ENCODE peak calls at places on chromosomes 12 and 14, in nine cellular contexts. One of them, this sample, is unnamed.

GRCh38 chr14:20278414-20278813 is 27.3 kb downstream of the TTC5 start:
- DNase-seq in suprapubic skin: no peak
- DNase-seq in GM23338: no peak
- DNase-seq in HCT116: no peak
- DNase-seq in GM12891: no peak
- DNase-seq in SK-N-SH: peak
- DNase-seq in upper lobe of left lung: no peak
- DNase-seq in stomach: no peak
- DNase-seq in transverse colon: no peak
- DNase-seq in this sample: no peak

GRCh38 chr14:73728106-73729014 is 14.2 kb upstream of the PNMA1 start:
- DNase-seq in suprapubic skin: no peak
- DNase-seq in GM23338: peak
- DNase-seq in HCT116: peak
- DNase-seq in GM12891: peak
- DNase-seq in SK-N-SH: peak
- DNase-seq in upper lobe of left lung: no peak
- DNase-seq in stomach: peak
- DNase-seq in transverse colon: peak
- DNase-seq in this sample: peak

GRCh38 chr14:68124885-68125731 is 305.5 kb downstream of the RAD51B start:
- DNase-seq in suprapubic skin: no peak
- DNase-seq in GM23338: no peak
- DNase-seq in HCT116: no peak
- DNase-seq in GM12891: no peak
- DNase-seq in SK-N-SH: no peak
- DNase-seq in upper lobe of left lung: no peak
- DNase-seq in stomach: no peak
- DNase-seq in transverse colon: no peak
- DNase-seq in this sample: no peak

GRCh38 chr12:106001819-106002218 is 136.9 kb downstream of the NUAK1 start:
- DNase-seq in suprapubic skin: no peak
- DNase-seq in GM23338: no peak
- DNase-seq in HCT116: no peak
- DNase-seq in GM12891: no peak
- DNase-seq in SK-N-SH: no peak
- DNase-seq in upper lobe of left lung: no peak
- DNase-seq in stomach: no peak
- DNase-seq in transverse colon: no peak
- DNase-seq in this sample: no peak

GRCh38 chr12:49260165-49260564 is 4.7 kb upstream of the TUBA1C start:
- DNase-seq in suprapubic skin: no peak
- DNase-seq in GM23338: no peak
- DNase-seq in HCT116: no peak
- DNase-seq in GM12891: no peak
- DNase-seq in SK-N-SH: no peak
- DNase-seq in upper lobe of left lung: no peak
- DNase-seq in stomach: no peak
- DNase-seq in transverse colon: no peak
- DNase-seq in this sample: no peak

GRCh38 chr12:127780881-127781280 is 486.1 kb upstream of the TMEM132C start:
- DNase-seq in suprapubic skin: no peak
- DNase-seq in GM23338: no peak
- DNase-seq in HCT116: no peak
- DNase-seq in GM12891: no peak
- DNase-seq in SK-N-SH: no peak
- DNase-seq in upper lobe of left lung: no peak
- DNase-seq in stomach: no peak
- DNase-seq in transverse colon: no peak
- DNase-seq in this sample: no peak

GRCh38 chr12:50221228-50222008 is 54.2 kb upstream of the CERS5 start:
- DNase-seq in suprapubic skin: no peak
- DNase-seq in GM23338: peak
- DNase-seq in HCT116: no peak
- DNase-seq in GM12891: no peak
- DNase-seq in SK-N-SH: peak
- DNase-seq in upper lobe of left lung: no peak
- DNase-seq in stomach: no peak
- DNase-seq in transverse colon: no peak
- DNase-seq in this sample: peak

GRCh38 chr14:24243336-24243836 is 963 bp upstream of the TINF2 start:
- DNase-seq in suprapubic skin: no peak
- DNase-seq in GM23338: peak
- DNase-seq in HCT116: no peak
- DNase-seq in GM12891: no peak
- DNase-seq in SK-N-SH: no peak
- DNase-seq in upper lobe of left lung: no peak
- DNase-seq in stomach: no peak
- DNase-seq in transverse colon: no peak
- DNase-seq in this sample: no peak

GRCh38 chr12:115227137-115227615 is 543.2 kb upstream of the TBX3 start:
- DNase-seq in suprapubic skin: no peak
- DNase-seq in GM23338: no peak
- DNase-seq in HCT116: peak
- DNase-seq in GM12891: no peak
- DNase-seq in SK-N-SH: no peak
- DNase-seq in upper lobe of left lung: no peak
- DNase-seq in stomach: no peak
- DNase-seq in transverse colon: no peak
- DNase-seq in this sample: no peak

GRCh38 chr12:23708185-23708837 is 241.2 kb downstream of the SOX5 start:
- DNase-seq in suprapubic skin: no peak
- DNase-seq in GM23338: no peak
- DNase-seq in HCT116: no peak
- DNase-seq in GM12891: no peak
- DNase-seq in SK-N-SH: no peak
- DNase-seq in upper lobe of left lung: no peak
- DNase-seq in stomach: no peak
- DNase-seq in transverse colon: no peak
- DNase-seq in this sample: no peak

GRCh38 chr12:3988519-3989217 is 115.5 kb upstream of the PARP11 start:
- DNase-seq in suprapubic skin: no peak
- DNase-seq in GM23338: no peak
- DNase-seq in HCT116: no peak
- DNase-seq in GM12891: peak
- DNase-seq in SK-N-SH: no peak
- DNase-seq in upper lobe of left lung: no peak
- DNase-seq in stomach: no peak
- DNase-seq in transverse colon: no peak
- DNase-seq in this sample: no peak

GRCh38 chr12:130948751-130949150 is 5.0 kb upstream of the ADGRD1 start:
- DNase-seq in suprapubic skin: no peak
- DNase-seq in GM23338: no peak
- DNase-seq in HCT116: no peak
- DNase-seq in GM12891: no peak
- DNase-seq in SK-N-SH: no peak
- DNase-seq in upper lobe of left lung: no peak
- DNase-seq in stomach: no peak
- DNase-seq in transverse colon: no peak
- DNase-seq in this sample: no peak

GRCh38 chr14:35504260-35504659 is 29.7 kb upstream of the INSM2 start:
- DNase-seq in suprapubic skin: no peak
- DNase-seq in GM23338: no peak
- DNase-seq in HCT116: no peak
- DNase-seq in GM12891: no peak
- DNase-seq in SK-N-SH: no peak
- DNase-seq in upper lobe of left lung: no peak
- DNase-seq in stomach: no peak
- DNase-seq in transverse colon: no peak
- DNase-seq in this sample: no peak

GRCh38 chr14:21056520-21057163 is 980 bp upstream of the RNASE8 start:
- DNase-seq in suprapubic skin: no peak
- DNase-seq in GM23338: no peak
- DNase-seq in HCT116: no peak
- DNase-seq in GM12891: no peak
- DNase-seq in SK-N-SH: no peak
- DNase-seq in upper lobe of left lung: no peak
- DNase-seq in stomach: no peak
- DNase-seq in transverse colon: peak
- DNase-seq in this sample: no peak

GRCh38 chr12:128572311-128572810 is 251.4 kb downstream of the SLC15A4 start:
- DNase-seq in suprapubic skin: no peak
- DNase-seq in GM23338: no peak
- DNase-seq in HCT116: no peak
- DNase-seq in GM12891: no peak
- DNase-seq in SK-N-SH: no peak
- DNase-seq in upper lobe of left lung: no peak
- DNase-seq in stomach: no peak
- DNase-seq in transverse colon: no peak
- DNase-seq in this sample: no peak

GRCh38 chr14:100586153-100586519 is 1.1 kb downstream of the BEGAIN start:
- DNase-seq in suprapubic skin: no peak
- DNase-seq in GM23338: no peak
- DNase-seq in HCT116: no peak
- DNase-seq in GM12891: no peak
- DNase-seq in SK-N-SH: peak
- DNase-seq in upper lobe of left lung: peak
- DNase-seq in stomach: no peak
- DNase-seq in transverse colon: no peak
- DNase-seq in this sample: no peak

GRCh38 chr14:103118019-103118662 is 5.1 kb upstream of the TNFAIP2 start:
- DNase-seq in suprapubic skin: no peak
- DNase-seq in GM23338: no peak
- DNase-seq in HCT116: no peak
- DNase-seq in GM12891: no peak
- DNase-seq in SK-N-SH: no peak
- DNase-seq in upper lobe of left lung: no peak
- DNase-seq in stomach: no peak
- DNase-seq in transverse colon: peak
- DNase-seq in this sample: no peak
- TF ChIP-seq POLR2AphosphoS5 in suprapubic skin: no peak
- TF ChIP-seq POLR2AphosphoS5 in GM23338: no peak
- TF ChIP-seq POLR2AphosphoS5 in HCT116: no peak
- TF ChIP-seq POLR2AphosphoS5 in GM12891: no peak
- TF ChIP-seq POLR2AphosphoS5 in SK-N-SH: no peak
- TF ChIP-seq POLR2AphosphoS5 in upper lobe of left lung: peak
- TF ChIP-seq POLR2AphosphoS5 in stomach: peak
- TF ChIP-seq POLR2AphosphoS5 in transverse colon: peak
- TF ChIP-seq POLR2AphosphoS5 in this sample: no peak

GRCh38 chr14:71415404-71415690 is 508.1 kb downstream of the PCNX1 start:
- DNase-seq in suprapubic skin: no peak
- DNase-seq in GM23338: no peak
- DNase-seq in HCT116: no peak
- DNase-seq in GM12891: no peak
- DNase-seq in SK-N-SH: no peak
- DNase-seq in upper lobe of left lung: no peak
- DNase-seq in stomach: no peak
- DNase-seq in transverse colon: no peak
- DNase-seq in this sample: no peak
- TF ChIP-seq POLR2AphosphoS5 in suprapubic skin: no peak
- TF ChIP-seq POLR2AphosphoS5 in GM23338: no peak
- TF ChIP-seq POLR2AphosphoS5 in HCT116: no peak
- TF ChIP-seq POLR2AphosphoS5 in GM12891: no peak
- TF ChIP-seq POLR2AphosphoS5 in SK-N-SH: no peak
- TF ChIP-seq POLR2AphosphoS5 in upper lobe of left lung: no peak
- TF ChIP-seq POLR2AphosphoS5 in stomach: no peak
- TF ChIP-seq POLR2AphosphoS5 in transverse colon: no peak
- TF ChIP-seq POLR2AphosphoS5 in this sample: no peak

GRCh38 chr12:57237653-57237951 is 8.1 kb downstream of the SHMT2 start:
- DNase-seq in suprapubic skin: no peak
- DNase-seq in GM23338: peak
- DNase-seq in HCT116: no peak
- DNase-seq in GM12891: no peak
- DNase-seq in SK-N-SH: no peak
- DNase-seq in upper lobe of left lung: no peak
- DNase-seq in stomach: no peak
- DNase-seq in transverse colon: no peak
- DNase-seq in this sample: no peak

GRCh38 chr12:57237952-57238853 is 8.7 kb downstream of the SHMT2 start:
- DNase-seq in suprapubic skin: no peak
- DNase-seq in GM23338: peak
- DNase-seq in HCT116: no peak
- DNase-seq in GM12891: no peak
- DNase-seq in SK-N-SH: peak
- DNase-seq in upper lobe of left lung: peak
- DNase-seq in stomach: no peak
- DNase-seq in transverse colon: peak
- DNase-seq in this sample: no peak

GRCh38 chr12:57239587-57240068 is 10.1 kb downstream of the SHMT2 start:
- DNase-seq in suprapubic skin: no peak
- DNase-seq in GM23338: peak
- DNase-seq in HCT116: no peak
- DNase-seq in GM12891: no peak
- DNase-seq in SK-N-SH: no peak
- DNase-seq in upper lobe of left lung: no peak
- DNase-seq in stomach: no peak
- DNase-seq in transverse colon: no peak
- DNase-seq in this sample: no peak

GRCh38 chr12:57240069-57240921 is 10.7 kb downstream of the STAC3 start:
- DNase-seq in suprapubic skin: no peak
- DNase-seq in GM23338: peak
- DNase-seq in HCT116: peak
- DNase-seq in GM12891: no peak
- DNase-seq in SK-N-SH: peak
- DNase-seq in upper lobe of left lung: peak
- DNase-seq in stomach: peak
- DNase-seq in transverse colon: peak
- DNase-seq in this sample: peak

GRCh38 chr12:57238854-57239554 is 9.5 kb downstream of the SHMT2 start:
- DNase-seq in suprapubic skin: peak
- DNase-seq in GM23338: peak
- DNase-seq in HCT116: peak
- DNase-seq in GM12891: peak
- DNase-seq in SK-N-SH: peak
- DNase-seq in upper lobe of left lung: peak
- DNase-seq in stomach: peak
- DNase-seq in transverse colon: peak
- DNase-seq in this sample: peak
- TF ChIP-seq POLR2AphosphoS5 in suprapubic skin: no peak
- TF ChIP-seq POLR2AphosphoS5 in GM23338: peak
- TF ChIP-seq POLR2AphosphoS5 in HCT116: peak
- TF ChIP-seq POLR2AphosphoS5 in GM12891: no peak
- TF ChIP-seq POLR2AphosphoS5 in SK-N-SH: peak
- TF ChIP-seq POLR2AphosphoS5 in upper lobe of left lung: no peak
- TF ChIP-seq POLR2AphosphoS5 in stomach: peak
- TF ChIP-seq POLR2AphosphoS5 in transverse colon: peak
- TF ChIP-seq POLR2AphosphoS5 in this sample: peak

DNA sequence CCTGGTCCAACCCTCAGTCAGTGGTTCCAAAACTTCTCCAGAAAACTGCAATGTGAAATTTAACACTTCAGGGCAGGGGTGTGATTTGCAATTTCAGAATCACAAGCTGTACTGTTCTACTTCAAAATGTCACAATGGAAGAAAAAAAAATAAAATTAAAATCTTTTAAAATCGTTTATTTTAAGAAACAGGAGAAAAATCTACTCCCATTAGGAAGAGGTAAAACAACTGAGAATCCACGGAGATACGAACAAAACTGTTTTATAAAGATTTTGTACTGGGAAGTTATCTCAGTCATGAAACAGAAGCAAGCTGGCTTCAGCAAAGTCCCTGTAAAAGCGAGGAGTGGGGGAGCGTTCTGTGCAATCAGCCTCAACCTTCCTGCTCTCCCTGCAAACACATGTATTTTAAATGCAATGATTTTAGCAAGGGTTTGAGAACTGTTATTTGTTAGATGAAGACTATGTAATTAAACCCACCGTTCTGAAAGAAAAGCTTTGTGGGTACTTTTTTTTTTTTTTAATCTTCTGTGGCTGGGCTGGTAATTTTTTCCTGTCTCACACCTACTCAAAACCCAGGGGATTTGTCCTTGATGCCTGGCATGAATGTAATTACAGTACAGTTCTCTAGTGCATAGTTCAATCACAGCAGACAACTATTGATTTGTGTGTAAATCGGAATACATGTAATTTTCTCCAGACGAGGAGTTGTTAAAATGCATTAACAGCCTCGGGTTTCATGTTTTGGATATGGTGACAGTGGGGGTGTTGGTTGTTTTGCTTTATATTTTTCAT is 153.8 kb downstream of the PHLDA1 start:
- DNase-seq in suprapubic skin: no peak
- DNase-seq in GM23338: no peak
- DNase-seq in HCT116: no peak
- DNase-seq in GM12891: no peak
- DNase-seq in SK-N-SH: no peak
- DNase-seq in upper lobe of left lung: no peak
- DNase-seq in stomach: no peak
- DNase-seq in transverse colon: no peak
- DNase-seq in this sample: no peak
- TF ChIP-seq POLR2AphosphoS5 in suprapubic skin: no peak
- TF ChIP-seq POLR2AphosphoS5 in GM23338: no peak
- TF ChIP-seq POLR2AphosphoS5 in HCT116: no peak
- TF ChIP-seq POLR2AphosphoS5 in GM12891: no peak
- TF ChIP-seq POLR2AphosphoS5 in SK-N-SH: no peak
- TF ChIP-seq POLR2AphosphoS5 in upper lobe of left lung: no peak
- TF ChIP-seq POLR2AphosphoS5 in stomach: no peak
- TF ChIP-seq POLR2AphosphoS5 in transverse colon: no peak
- TF ChIP-seq POLR2AphosphoS5 in this sample: no peak